ENCODE peak calls at places on chromosomes 2 and 18, in four cellular contexts. G is thyroid gland, N is heart right ventricle, B is HCT116. V is an unnamed sample. For H3K9me3 and H3K4me1, the result is how much of the 10 kb centered on the place peaks cover.

GRCh38 chr2:231924889-231925275 is 1.3 kb downstream of the NPPC start:
- DNase-seq in B (no peak), G (no peak), N (no peak), V (peak)

GRCh38 chr2:26542676-26543505 is 65.0 kb upstream of the OTOF start:
- DNase-seq in G (no peak), B (no peak), N (no peak), V (no peak)

GRCh38 chr2:59532808-59533207 is 1020.6 kb downstream of the BCL11A start:
- DNase-seq in G (no peak), N (no peak), B (no peak), V (no peak)

GRCh38 chr2:38187416-38188127 is 111.6 kb upstream of the CYP1B1 start:
- DNase-seq in G (peak), N (peak), B (no peak), V (peak)

GRCh38 chr2:32011566-32011960 is 755 bp upstream of the MEMO1 start:
- DNase-seq in G (no peak), B (no peak), N (no peak), V (no peak)

GRCh38 chr2:200054681-200055468 is 99.5 kb downstream of the MAIP1 start:
- DNase-seq in N (no peak), B (peak), G (no peak), V (no peak)

GRCh38 chr18:56314396-56314795 is 324.0 kb downstream of the TXNL1 start:
- DNase-seq in G (peak), B (no peak), N (no peak), V (no peak)

GRCh38 chr2:200376422-200377142 is 70.1 kb downstream of the SPATS2L start:
- DNase-seq in G (no peak), N (no peak), B (peak), V (peak)

GRCh38 chr2:177282101-177282573 is 17.6 kb upstream of the NFE2L2 start:
- DNase-seq in N (peak), B (no peak), G (peak), V (peak)

GRCh38 chr2:54708584-54709340 is 14.7 kb upstream of the EML6 start:
- DNase-seq in B (no peak), G (peak), N (peak), V (peak)

GRCh38 chr2:225994748-225995405 is 595.4 kb downstream of the NYAP2 start:
- DNase-seq in B (no peak), N (no peak), G (no peak), V (no peak)

GRCh38 chr2:10424051-10424450 is 24.1 kb downstream of the ODC1 start:
- DNase-seq in G (no peak), N (no peak), B (no peak), V (no peak)

GRCh38 chr18:6942742-6943141 is 174.9 kb downstream of the LAMA1 start:
- DNase-seq in G (no peak), N (no peak), B (no peak), V (no peak)

GRCh38 chr2:234421-234820 is 29.4 kb downstream of the SH3YL1 start:
- DNase-seq in N (no peak), B (no peak), G (no peak), V (no peak)

GRCh38 chr2:192073878-192074277 is 120.9 kb downstream of the TMEFF2 start:
- DNase-seq in G (no peak), N (no peak), B (no peak), V (no peak)

GRCh38 chr2:28608829-28609400 is 113.1 kb downstream of the PLB1 start:
- DNase-seq in G (no peak), B (no peak), N (no peak), V (no peak)

GRCh38 chr2:150426315-150426714 is 61.2 kb downstream of the RND3 start:
- DNase-seq in B (no peak), G (no peak), N (no peak), V (no peak)

GRCh38 chr2:7324706-7325105 is 407.5 kb downstream of the RNF144A start:
- DNase-seq in G (no peak), N (no peak), B (no peak), V (no peak)

GRCh38 chr2:85468704-85469349 is 50.3 kb downstream of the SH2D6 start:
- DNase-seq in G (no peak), N (no peak), B (peak), V (no peak)

GRCh38 chr2:139353874-139354273 is 573.7 kb upstream of the NXPH2 start:
- DNase-seq in N (no peak), G (no peak), B (no peak), V (no peak)

GRCh38 chr2:238820909-238821308 is 27.0 kb upstream of the TWIST2 start:
- DNase-seq in N (no peak), B (no peak), G (no peak), V (no peak)

GRCh38 chr2:42494434-42495233 is 852 bp upstream of the KCNG3 start:
- DNase-seq in N (peak), B (peak), G (peak), V (peak)

GRCh38 chr2:33276868-33277503 is 199.5 kb upstream of the RASGRP3 start:
- DNase-seq in B (no peak), N (no peak), G (no peak), V (no peak)

GRCh38 chr2:218006741-218007140 is 3.9 kb upstream of the TNS1 start:
- DNase-seq in G (no peak), N (no peak), B (no peak), V (no peak)

GRCh38 chr2:38237311-38237710 is 139.8 kb downstream of the ATL2 start:
- DNase-seq in G (no peak), B (no peak), N (no peak), V (no peak)

GRCh38 chr2:119522561-119523110 is 1.6 kb downstream of the SCTR start:
- DNase-seq in G (no peak), N (no peak), B (no peak), V (no peak)

GRCh38 chr2:119523959-119524694 is at the start of gene SCTR:
- DNase-seq in B (no peak), N (no peak), G (no peak), V (no peak)

GRCh38 chr2:119525574-119525973 is 1.3 kb upstream of the SCTR start:
- DNase-seq in B (no peak), N (no peak), G (no peak), V (no peak)

GRCh38 chr2:119521437-119521825 is 2.9 kb downstream of the SCTR start:
- DNase-seq in N (no peak), B (no peak), G (no peak), V (no peak)

DNA sequence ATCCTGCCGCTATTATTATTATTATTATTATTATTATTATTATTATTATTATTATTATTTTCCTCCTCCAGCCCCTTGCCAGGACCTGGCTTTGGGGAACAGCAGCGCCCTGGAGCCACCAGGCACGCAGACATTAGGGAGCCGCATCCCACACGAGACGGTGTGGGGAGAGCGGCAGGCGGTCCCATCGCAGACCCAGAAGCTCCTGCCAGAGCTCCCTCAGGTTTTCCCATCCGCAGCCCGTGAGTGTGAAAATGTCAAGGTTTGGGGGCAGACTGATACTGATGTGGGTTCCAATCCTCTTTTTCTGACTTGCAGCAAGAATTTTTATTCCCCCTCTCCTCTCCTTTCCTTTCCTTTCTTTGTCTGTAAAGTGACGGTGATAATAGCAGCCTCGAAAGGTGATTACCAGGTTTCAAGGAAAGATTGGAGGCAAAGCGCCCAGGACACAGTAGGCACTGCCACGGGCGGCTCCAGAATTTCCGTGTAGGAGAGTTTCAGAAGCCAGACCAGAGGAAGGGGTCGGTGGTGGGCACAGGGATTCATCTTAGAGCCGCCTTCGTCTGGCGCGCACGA is 812 bp downstream of the SCTR start:
- DNase-seq in N (no peak), B (no peak), G (no peak), V (no peak)
- H3K9me3 ChIP-seq in N (under half), B (under half), G (under half), V (under half)

GRCh38 chr2:64860321-64860751 is 128.9 kb upstream of the SLC1A4 start:
- DNase-seq in G (no peak), B (no peak), N (no peak), V (no peak)

GRCh38 chr2:64862001-64862397 is 127.2 kb upstream of the SLC1A4 start:
- DNase-seq in N (no peak), G (no peak), B (no peak), V (no peak)

GRCh38 chr2:64859208-64860161 is 129.7 kb upstream of the SLC1A4 start:
- DNase-seq in N (peak), B (peak), G (peak), V (peak)

GRCh38 chr2:64861338-64862000 is 127.7 kb upstream of the SLC1A4 start:
- DNase-seq in G (no peak), B (no peak), N (no peak), V (no peak)

DNA sequence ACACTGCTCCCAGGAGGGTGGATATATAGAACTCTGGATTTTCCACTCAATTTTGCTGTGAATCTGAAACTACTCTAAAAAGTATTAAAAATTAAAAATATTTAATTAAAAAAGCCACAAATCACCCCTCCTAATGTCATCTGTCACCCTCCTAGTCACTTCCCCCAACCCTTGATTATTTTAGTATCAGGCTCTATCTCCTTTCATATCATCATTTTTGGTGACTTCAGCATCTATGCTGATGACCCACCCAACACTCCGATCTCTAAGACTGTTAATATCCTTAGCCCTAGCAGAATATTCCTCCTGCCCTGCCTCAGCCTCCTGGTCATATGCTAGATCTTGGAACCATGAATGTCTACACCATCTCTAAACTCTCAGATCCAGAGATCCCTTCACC is 128.3 kb upstream of the SLC1A4 start:
- DNase-seq in G (no peak), B (no peak), N (no peak), V (no peak)
- H3K4me1 ChIP-seq in G (under half), B (under half), N (half or more), V (half or more)

GRCh38 chr2:136134126-136134525 is 16.2 kb upstream of the CXCR4 start:
- DNase-seq in B (no peak), G (no peak), N (no peak), V (no peak)
- TF ChIP-seq CTCF in B (no peak), G (no peak), N (no peak), V (no peak)

DNA sequence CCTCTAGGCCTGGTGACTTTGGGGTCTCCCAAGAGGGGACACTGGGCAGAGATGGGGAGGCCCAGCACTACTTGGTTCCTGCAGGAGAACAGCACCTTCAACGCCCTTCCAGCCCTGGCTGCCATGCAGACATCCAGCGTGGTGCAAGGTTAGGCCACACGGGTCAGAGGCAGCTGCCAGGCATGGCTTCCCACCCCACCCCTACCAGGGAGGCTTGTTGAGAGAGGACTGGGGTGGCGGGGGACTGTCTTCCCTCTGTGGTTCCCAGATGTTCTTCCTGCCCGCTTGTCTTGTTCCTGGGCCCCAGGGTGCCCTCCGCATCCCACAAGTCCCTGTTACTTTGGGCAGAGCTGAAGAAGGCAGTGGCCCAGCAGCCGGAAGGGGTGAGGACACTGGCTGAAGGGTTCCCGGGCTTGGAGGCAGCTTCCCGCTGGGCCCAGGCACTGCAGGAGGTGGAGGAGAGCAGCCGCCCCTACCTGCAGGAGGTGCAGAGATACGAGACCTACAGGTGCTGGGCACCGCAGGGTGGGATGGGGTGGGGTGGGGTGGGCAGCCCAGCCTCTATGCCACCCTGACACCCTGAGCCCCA is 4.5 kb downstream of the PROM2 start:
- DNase-seq in G (no peak), B (no peak), N (no peak), V (peak)
- H3K9me3 ChIP-seq in G (under half), B (under half), N (under half), V (under half)

GRCh38 chr2:164438490-164439205 is 182.6 kb downstream of the GRB14 start:
- DNase-seq in N (no peak), G (no peak), B (no peak), V (no peak)
- H3K4me1 ChIP-seq in N (under half), G (under half), B (under half), V (under half)

GRCh38 chr2:165837122-165837521 is 43.1 kb upstream of the GALNT3 start:
- DNase-seq in G (no peak), B (no peak), N (no peak), V (no peak)

GRCh38 chr2:165835363-165835762 is 41.3 kb upstream of the GALNT3 start:
- DNase-seq in G (no peak), B (no peak), N (no peak), V (no peak)

GRCh38 chr2:165844216-165844615 is 50.2 kb upstream of the GALNT3 start:
- DNase-seq in B (no peak), G (no peak), N (no peak), V (no peak)

GRCh38 chr2:165840333-165840958 is 46.4 kb upstream of the GALNT3 start:
- DNase-seq in G (no peak), B (no peak), N (no peak), V (no peak)

GRCh38 chr2:165839610-165840009 is 45.6 kb upstream of the GALNT3 start:
- DNase-seq in N (no peak), G (no peak), B (no peak), V (no peak)
- TF ChIP-seq CTCF in N (no peak), G (no peak), B (no peak), V (no peak)

GRCh38 chr2:127096718-127097470 is 10.1 kb downstream of the BIN1 start:
- DNase-seq in N (no peak), B (no peak), G (no peak), V (no peak)
- H3K9me3 ChIP-seq in N (under half), B (under half), G (under half), V (under half)

DNA sequence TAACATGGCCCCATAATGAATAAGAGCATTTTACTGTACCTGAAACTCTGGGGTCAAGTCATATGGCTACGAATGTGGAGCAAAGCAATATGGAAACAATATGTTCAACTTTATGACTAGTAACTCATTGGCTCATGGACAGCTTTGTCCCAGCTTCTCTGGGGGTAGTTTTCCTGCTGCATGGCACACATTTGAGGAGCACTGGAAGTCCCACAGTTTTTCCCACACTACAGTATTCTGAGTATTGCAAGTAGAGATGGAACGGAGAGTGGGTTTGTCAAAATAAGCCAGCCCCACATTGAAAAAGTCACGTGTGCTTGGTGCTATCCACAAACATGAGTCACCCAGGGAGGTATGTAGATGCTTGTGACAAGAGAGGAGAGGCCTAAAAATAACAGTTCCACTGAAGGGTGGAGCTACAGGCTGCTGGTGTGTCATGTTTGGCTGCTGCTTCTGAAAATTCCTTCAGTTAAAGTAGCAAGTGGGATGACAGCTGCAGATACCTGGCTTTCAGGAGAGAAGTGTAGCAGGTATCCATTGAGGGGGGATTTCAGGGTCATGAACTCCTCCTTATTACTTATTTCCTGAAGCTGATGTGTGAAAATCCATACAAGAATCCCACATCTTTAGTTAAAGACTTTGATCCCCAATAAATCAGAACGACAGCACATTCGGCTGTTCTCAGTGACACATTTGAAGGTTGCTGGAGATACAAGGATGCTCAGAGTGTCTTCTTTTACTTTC is 48.3 kb upstream of the CTAGE1 start:
- DNase-seq in G (peak), B (peak), N (no peak), V (peak)
- H3K4me1 ChIP-seq in G (half or more), B (under half), N (under half), V (half or more)

GRCh38 chr18:36419913-36420531 is 122.5 kb downstream of the FHOD3 start:
- DNase-seq in B (peak), G (no peak), N (no peak), V (no peak)
- TF ChIP-seq CTCF in B (no peak), G (no peak), N (no peak), V (no peak)